ENCODE peak calls at places on chromosomes 11 and 22, in nine cellular contexts. F is NT2/D1; V is IMR-90; T is stimulated activated naive CD8-positive, alpha-beta T cell treated with anti-CD3 and anti-CD28 coated beads, Interleukin-15, Interleukin-2, amounts not matched to agents 100 U/mL and 50 U/mL, for 24 hours; M is hippocampal formation; O is activated naive CD4-positive, alpha-beta T cell treated with anti-CD3 and anti-CD28 coated beads, Interleukin-2, amount 10 ng/mL, durations not matched to agents 7 days and 5 days; N is upper lobe of right lung; Z is hepatocyte; I is activated CD8-positive, alpha-beta memory T cell treated with anti-CD3 and anti-CD28 coated beads for 4 hours. P is an unnamed sample.

GRCh38 chr11:42972741-42973140 is 339.1 kb upstream of the API5 start:
- DNase-seq in F (no peak), V (no peak), T (no peak), M (no peak), O (no peak), N (no peak), Z (no peak), I (no peak), P (no peak)

GRCh38 chr22:16609548-16610261 is 17.1 kb upstream of the CCT8L2 start:
- DNase-seq in F (no peak), V (no peak), T (peak), M (no peak), O (no peak), N (no peak), Z (no peak), I (no peak), P (no peak)

GRCh38 chr22:25200967-25201366 is 1.3 kb downstream of the CRYBB3 start:
- DNase-seq in F (no peak), V (no peak), T (no peak), M (no peak), O (no peak), N (peak), Z (no peak), I (no peak), P (no peak)

GRCh38 chr11:133693110-133693509 is 152.2 kb downstream of the SPATA19 start:
- DNase-seq in F (no peak), V (no peak), T (no peak), M (no peak), O (no peak), N (no peak), Z (no peak), I (no peak), P (no peak)

GRCh38 chr22:33380789-33381530 is 322.8 kb upstream of the SYN3 start:
- DNase-seq in F (no peak), V (peak), T (no peak), M (no peak), O (no peak), N (no peak), Z (peak), I (no peak), P (no peak)

GRCh38 chr11:104332110-104332509 is 168.2 kb upstream of the PDGFD start:
- DNase-seq in F (peak), V (no peak), T (no peak), M (no peak), O (no peak), N (no peak), Z (peak), I (no peak), P (no peak)

GRCh38 chr11:4766420-4767043 is 3.2 kb downstream of the OR51F1 start:
- DNase-seq in F (no peak), V (no peak), T (no peak), M (no peak), O (no peak), N (no peak), Z (no peak), I (no peak), P (no peak)

GRCh38 chr11:62902932-62903331 is 18.2 kb downstream of the CHRM1 start:
- DNase-seq in F (no peak), V (peak), T (no peak), M (no peak), O (no peak), N (no peak), Z (no peak), I (no peak), P (no peak)

GRCh38 chr11:120471131-120471530 is 40.4 kb upstream of the GRIK4 start:
- DNase-seq in F (no peak), V (peak), T (no peak), M (no peak), O (no peak), N (no peak), Z (no peak), I (no peak), P (no peak)

GRCh38 chr11:66762088-66762487 is 33.1 kb upstream of the SPTBN2 start:
- DNase-seq in F (no peak), V (no peak), T (no peak), M (no peak), O (no peak), N (no peak), Z (no peak), I (no peak), P (no peak)

GRCh38 chr22:46534901-46535630 is 2.4 kb downstream of the CELSR1 start:
- DNase-seq in F (no peak), V (no peak), T (no peak), M (no peak), O (no peak), N (no peak), Z (no peak), I (no peak), P (no peak)

GRCh38 chr11:61949169-61950034 is 749 bp upstream of the BEST1 start:
- DNase-seq in F (no peak), V (peak), T (no peak), M (peak), O (peak), N (peak), Z (peak), I (no peak), P (no peak)

GRCh38 chr11:111574373-111575230 is 27.6 kb upstream of the SIK2 start:
- DNase-seq in F (no peak), V (no peak), T (no peak), M (no peak), O (no peak), N (no peak), Z (no peak), I (no peak), P (no peak)